ENCODE peak calls at places on chromosomes 13 and 19, in nine cellular contexts. One of them, this sample, is unnamed. For H3K36me3, the result is how much of the 10 kb centered on the place peaks cover.

GRCh38 chr19:31937983-31938382 is 407.4 kb upstream of the ZNF507 start:
- DNase-seq in Peyer's patch: no peak
- DNase-seq in colonic mucosa: no peak
- DNase-seq in left ventricle myocardium inferior: no peak
- DNase-seq in thoracic aorta: no peak
- DNase-seq in PC-9: no peak
- DNase-seq in keratinocyte: no peak
- DNase-seq in GM23338: no peak
- DNase-seq in breast epithelium: no peak
- DNase-seq in this sample: no peak

GRCh38 chr13:35140831-35141230 is 198.8 kb downstream of the NBEA start:
- DNase-seq in breast epithelium: no peak
- DNase-seq in keratinocyte: no peak
- DNase-seq in GM23338: no peak
- DNase-seq in PC-9: no peak
- DNase-seq in colonic mucosa: no peak
- DNase-seq in Peyer's patch: no peak
- DNase-seq in left ventricle myocardium inferior: no peak
- DNase-seq in thoracic aorta: no peak
- DNase-seq in this sample: no peak

GRCh38 chr19:45547211-45547770 is 37.3 kb downstream of the OPA3 start:
- DNase-seq in left ventricle myocardium inferior: no peak
- DNase-seq in keratinocyte: no peak
- DNase-seq in GM23338: no peak
- DNase-seq in PC-9: no peak
- DNase-seq in Peyer's patch: no peak
- DNase-seq in thoracic aorta: no peak
- DNase-seq in breast epithelium: no peak
- DNase-seq in colonic mucosa: no peak
- DNase-seq in this sample: no peak

GRCh38 chr19:8413593-8413923 is 453 bp downstream of the MARCHF2 start:
- DNase-seq in colonic mucosa: no peak
- DNase-seq in GM23338: no peak
- DNase-seq in breast epithelium: no peak
- DNase-seq in PC-9: no peak
- DNase-seq in thoracic aorta: no peak
- DNase-seq in left ventricle myocardium inferior: no peak
- DNase-seq in Peyer's patch: no peak
- DNase-seq in keratinocyte: no peak
- DNase-seq in this sample: no peak

GRCh38 chr13:84025828-84026227 is 143.6 kb upstream of the SLITRK1 start:
- DNase-seq in PC-9: no peak
- DNase-seq in keratinocyte: no peak
- DNase-seq in breast epithelium: no peak
- DNase-seq in thoracic aorta: no peak
- DNase-seq in GM23338: peak
- DNase-seq in left ventricle myocardium inferior: no peak
- DNase-seq in Peyer's patch: no peak
- DNase-seq in colonic mucosa: no peak
- DNase-seq in this sample: no peak

GRCh38 chr19:35214766-35215422 is 13.6 kb downstream of the FAM187B start:
- DNase-seq in left ventricle myocardium inferior: no peak
- DNase-seq in thoracic aorta: no peak
- DNase-seq in PC-9: no peak
- DNase-seq in GM23338: no peak
- DNase-seq in Peyer's patch: no peak
- DNase-seq in breast epithelium: no peak
- DNase-seq in colonic mucosa: no peak
- DNase-seq in keratinocyte: no peak
- DNase-seq in this sample: no peak

GRCh38 chr19:12485571-12485970 is 955 bp upstream of the ZNF709 start:
- DNase-seq in GM23338: peak
- DNase-seq in thoracic aorta: no peak
- DNase-seq in colonic mucosa: no peak
- DNase-seq in PC-9: no peak
- DNase-seq in Peyer's patch: no peak
- DNase-seq in left ventricle myocardium inferior: no peak
- DNase-seq in keratinocyte: no peak
- DNase-seq in breast epithelium: no peak
- DNase-seq in this sample: no peak

GRCh38 chr19:37304190-37304883 is 66.6 kb upstream of the ZNF527 start:
- DNase-seq in Peyer's patch: no peak
- DNase-seq in thoracic aorta: no peak
- DNase-seq in PC-9: no peak
- DNase-seq in breast epithelium: no peak
- DNase-seq in left ventricle myocardium inferior: peak
- DNase-seq in colonic mucosa: no peak
- DNase-seq in keratinocyte: no peak
- DNase-seq in GM23338: no peak
- DNase-seq in this sample: no peak

GRCh38 chr13:44196186-44196751 is 177.4 kb upstream of the SERP2 start:
- DNase-seq in left ventricle myocardium inferior: no peak
- DNase-seq in PC-9: no peak
- DNase-seq in colonic mucosa: no peak
- DNase-seq in breast epithelium: no peak
- DNase-seq in thoracic aorta: no peak
- DNase-seq in keratinocyte: no peak
- DNase-seq in Peyer's patch: no peak
- DNase-seq in GM23338: no peak
- DNase-seq in this sample: no peak

GRCh38 chr19:9792191-9793050 is 23.9 kb upstream of the ZNF846 start:
- DNase-seq in colonic mucosa: peak
- DNase-seq in keratinocyte: peak
- DNase-seq in Peyer's patch: peak
- DNase-seq in PC-9: peak
- DNase-seq in thoracic aorta: peak
- DNase-seq in breast epithelium: peak
- DNase-seq in GM23338: peak
- DNase-seq in left ventricle myocardium inferior: peak
- DNase-seq in this sample: peak

GRCh38 chr13:79679334-79679733 is 198.4 kb downstream of the NDFIP2 start:
- DNase-seq in colonic mucosa: peak
- DNase-seq in PC-9: peak
- DNase-seq in thoracic aorta: no peak
- DNase-seq in Peyer's patch: peak
- DNase-seq in left ventricle myocardium inferior: peak
- DNase-seq in GM23338: peak
- DNase-seq in breast epithelium: peak
- DNase-seq in keratinocyte: no peak
- DNase-seq in this sample: peak

GRCh38 chr19:3607398-3608078 is 863 bp upstream of the TBXA2R start:
- DNase-seq in GM23338: peak
- DNase-seq in Peyer's patch: no peak
- DNase-seq in thoracic aorta: no peak
- DNase-seq in PC-9: no peak
- DNase-seq in colonic mucosa: peak
- DNase-seq in breast epithelium: no peak
- DNase-seq in left ventricle myocardium inferior: peak
- DNase-seq in keratinocyte: no peak
- DNase-seq in this sample: no peak

GRCh38 chr13:105037064-105037463 is 1498.4 kb downstream of the EFNB2 start:
- DNase-seq in colonic mucosa: no peak
- DNase-seq in left ventricle myocardium inferior: no peak
- DNase-seq in thoracic aorta: no peak
- DNase-seq in keratinocyte: no peak
- DNase-seq in Peyer's patch: no peak
- DNase-seq in breast epithelium: no peak
- DNase-seq in GM23338: no peak
- DNase-seq in PC-9: no peak
- DNase-seq in this sample: peak

GRCh38 chr19:7382694-7383093 is 34.0 kb downstream of the ARHGEF18 start:
- DNase-seq in PC-9: peak
- DNase-seq in thoracic aorta: no peak
- DNase-seq in Peyer's patch: no peak
- DNase-seq in colonic mucosa: no peak
- DNase-seq in GM23338: no peak
- DNase-seq in keratinocyte: no peak
- DNase-seq in breast epithelium: no peak
- DNase-seq in left ventricle myocardium inferior: no peak
- DNase-seq in this sample: no peak

DNA sequence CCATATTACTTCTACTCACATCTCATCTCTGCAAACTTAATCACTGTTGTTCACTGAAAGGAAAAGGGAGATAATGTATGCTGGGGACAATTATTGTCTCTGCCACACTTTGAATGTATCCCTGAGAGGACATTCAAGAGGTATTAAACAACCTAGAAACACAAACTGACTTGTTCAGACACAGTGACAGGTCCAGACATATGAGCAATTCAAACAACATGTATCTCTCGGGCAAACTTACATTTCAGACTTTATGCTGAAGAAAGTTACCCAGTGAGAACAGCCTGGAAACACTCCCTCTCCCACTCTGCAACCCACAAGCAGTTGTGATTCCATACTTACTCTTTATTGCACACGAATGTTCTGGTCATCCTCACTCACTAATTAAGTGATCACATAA is 968.7 kb upstream of the SLC10A2 start:
- DNase-seq in thoracic aorta: no peak
- DNase-seq in left ventricle myocardium inferior: no peak
- DNase-seq in PC-9: no peak
- DNase-seq in breast epithelium: no peak
- DNase-seq in colonic mucosa: no peak
- DNase-seq in Peyer's patch: no peak
- DNase-seq in keratinocyte: no peak
- DNase-seq in GM23338: no peak
- DNase-seq in this sample: no peak
- TF ChIP-seq CTCF in thoracic aorta: no peak
- TF ChIP-seq CTCF in left ventricle myocardium inferior: no peak
- TF ChIP-seq CTCF in PC-9: no peak
- TF ChIP-seq CTCF in breast epithelium: no peak
- TF ChIP-seq CTCF in colonic mucosa: no peak
- TF ChIP-seq CTCF in Peyer's patch: no peak
- TF ChIP-seq CTCF in keratinocyte: no peak
- TF ChIP-seq CTCF in GM23338: no peak
- TF ChIP-seq CTCF in this sample: no peak

DNA sequence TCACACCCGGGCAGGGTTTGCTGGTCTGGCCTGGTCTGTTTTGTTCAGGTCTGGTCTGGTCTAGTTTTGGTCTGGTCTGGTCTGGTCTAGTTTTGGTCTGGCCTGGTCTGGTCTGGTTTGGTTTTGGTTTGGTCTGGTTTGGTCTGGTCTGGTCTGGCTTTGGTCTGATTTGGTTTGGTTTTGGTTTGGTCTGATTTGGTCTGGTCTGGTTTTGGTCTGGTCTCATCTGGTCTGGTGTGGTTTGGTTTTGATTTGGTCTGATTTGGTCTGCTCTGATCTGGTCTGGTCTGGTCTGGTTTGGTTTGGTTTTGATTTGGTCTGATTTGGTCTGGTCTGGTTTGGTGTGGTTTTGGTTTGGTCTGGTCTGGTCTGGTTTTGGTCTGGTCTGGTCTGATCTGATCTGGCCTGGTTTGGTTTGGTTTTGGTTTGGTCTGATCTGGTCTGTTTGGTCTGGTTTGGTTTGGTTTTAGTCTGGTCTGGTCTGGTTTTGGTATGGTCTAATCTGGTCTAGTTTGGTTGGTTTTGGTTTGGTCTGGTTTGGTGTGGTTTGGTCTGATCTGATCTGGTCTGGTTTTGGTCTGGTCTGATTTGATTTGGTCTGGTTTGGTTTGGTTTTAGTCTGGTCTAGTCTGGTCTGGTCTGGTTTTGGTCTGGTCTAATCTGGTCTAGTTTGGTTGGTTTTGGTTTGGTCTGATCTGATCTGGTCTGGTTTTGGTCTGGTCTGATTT is 14.4 kb upstream of the F2RL3 start:
- DNase-seq in GM23338: no peak
- DNase-seq in PC-9: no peak
- DNase-seq in left ventricle myocardium inferior: no peak
- DNase-seq in colonic mucosa: no peak
- DNase-seq in Peyer's patch: no peak
- DNase-seq in breast epithelium: no peak
- DNase-seq in keratinocyte: no peak
- DNase-seq in thoracic aorta: no peak
- DNase-seq in this sample: no peak
- H3K36me3 ChIP-seq in GM23338: under half
- H3K36me3 ChIP-seq in PC-9: under half
- H3K36me3 ChIP-seq in left ventricle myocardium inferior: half or more
- H3K36me3 ChIP-seq in colonic mucosa: under half
- H3K36me3 ChIP-seq in Peyer's patch: under half
- H3K36me3 ChIP-seq in breast epithelium: under half
- H3K36me3 ChIP-seq in keratinocyte: under half
- H3K36me3 ChIP-seq in thoracic aorta: half or more
- H3K36me3 ChIP-seq in this sample: half or more

DNA sequence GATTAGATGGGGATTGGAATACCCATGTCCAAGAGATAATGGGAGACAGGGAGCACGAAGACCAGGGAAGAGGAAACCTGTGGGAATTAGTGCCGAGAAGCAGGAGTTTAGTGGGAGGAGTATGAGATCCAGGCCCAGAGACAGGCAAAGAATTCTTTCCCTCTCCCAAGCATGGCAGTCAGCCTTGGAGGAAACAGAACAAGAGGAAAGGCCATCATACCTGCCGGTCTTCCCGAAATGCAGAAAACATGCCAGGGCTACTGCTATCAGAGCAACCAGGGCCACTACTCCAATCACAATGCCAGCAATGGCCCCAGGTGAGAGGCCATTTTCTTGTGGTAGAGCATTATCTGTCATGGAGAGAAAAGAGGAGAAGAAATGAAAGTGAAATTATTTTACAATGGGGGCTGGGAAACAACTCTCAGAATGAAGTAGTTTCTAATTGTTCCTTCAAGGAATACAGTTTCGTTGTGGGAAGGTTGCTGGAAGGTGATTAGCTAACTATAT is 16.1 kb downstream of the CEACAM1 start:
- DNase-seq in breast epithelium: no peak
- DNase-seq in thoracic aorta: no peak
- DNase-seq in GM23338: no peak
- DNase-seq in left ventricle myocardium inferior: no peak
- DNase-seq in Peyer's patch: no peak
- DNase-seq in PC-9: no peak
- DNase-seq in keratinocyte: no peak
- DNase-seq in colonic mucosa: no peak
- DNase-seq in this sample: no peak
- H3K4me3 ChIP-seq in breast epithelium: no peak
- H3K4me3 ChIP-seq in thoracic aorta: no peak
- H3K4me3 ChIP-seq in GM23338: no peak
- H3K4me3 ChIP-seq in left ventricle myocardium inferior: no peak
- H3K4me3 ChIP-seq in Peyer's patch: no peak
- H3K4me3 ChIP-seq in PC-9: no peak
- H3K4me3 ChIP-seq in keratinocyte: no peak
- H3K4me3 ChIP-seq in colonic mucosa: no peak
- H3K4me3 ChIP-seq in this sample: no peak

DNA sequence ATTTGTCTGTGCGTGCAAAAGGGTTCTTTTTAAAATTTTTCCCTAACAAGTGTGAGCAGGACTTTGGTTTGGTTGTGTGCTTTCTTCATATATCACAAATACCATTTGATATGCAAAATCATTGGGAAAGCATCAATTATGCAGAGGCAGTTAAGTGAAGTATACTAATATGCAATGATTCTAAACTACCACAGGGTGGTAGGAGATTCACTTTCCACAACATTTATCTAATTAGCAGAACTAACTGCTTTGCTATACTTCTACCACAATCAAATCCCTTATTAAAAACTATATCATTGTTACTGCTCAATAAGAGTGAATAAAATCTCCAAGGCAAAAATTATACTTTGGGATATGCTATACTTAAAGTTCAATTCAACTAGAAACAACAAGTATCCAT is 2738.9 kb upstream of the PCDH20 start:
- DNase-seq in thoracic aorta: no peak
- DNase-seq in GM23338: peak
- DNase-seq in Peyer's patch: no peak
- DNase-seq in breast epithelium: no peak
- DNase-seq in PC-9: no peak
- DNase-seq in keratinocyte: no peak
- DNase-seq in left ventricle myocardium inferior: no peak
- DNase-seq in colonic mucosa: no peak
- DNase-seq in this sample: no peak
- TF ChIP-seq CTCF in thoracic aorta: no peak
- TF ChIP-seq CTCF in GM23338: peak
- TF ChIP-seq CTCF in Peyer's patch: no peak
- TF ChIP-seq CTCF in breast epithelium: no peak
- TF ChIP-seq CTCF in PC-9: peak
- TF ChIP-seq CTCF in keratinocyte: no peak
- TF ChIP-seq CTCF in left ventricle myocardium inferior: no peak
- TF ChIP-seq CTCF in colonic mucosa: no peak
- TF ChIP-seq CTCF in this sample: no peak